ENCODE peak calls at places on chromosomes 7 and 10, in ten cellular contexts. One of them, this sample, is unnamed.

GRCh38 chr7:108014200-108014599 is 11.2 kb upstream of the LAMB1 start:
- DNase-seq in NCI-H1092: no peak
- DNase-seq in activated naive CD4-positive, alpha-beta T cell: no peak
- DNase-seq in germinal center: no peak
- DNase-seq in astrocyte: peak
- DNase-seq in fibroblast of the aortic adventitia: no peak
- DNase-seq in cardiac fibroblast: no peak
- DNase-seq in astrocyte of the hippocampus: no peak
- DNase-seq in B cell: no peak
- DNase-seq in GM19239: no peak
- DNase-seq in this sample: no peak

GRCh38 chr7:99090811-99091582 is 52.9 kb downstream of the SMURF1 start:
- DNase-seq in B cell: no peak
- DNase-seq in astrocyte: peak
- DNase-seq in GM19239: no peak
- DNase-seq in germinal center: no peak
- DNase-seq in cardiac fibroblast: peak
- DNase-seq in NCI-H1092: no peak
- DNase-seq in astrocyte of the hippocampus: no peak
- DNase-seq in activated naive CD4-positive, alpha-beta T cell: no peak
- DNase-seq in fibroblast of the aortic adventitia: peak
- DNase-seq in this sample: no peak

GRCh38 chr7:15853832-15854470 is 167.5 kb upstream of the MEOX2 start:
- DNase-seq in germinal center: no peak
- DNase-seq in NCI-H1092: no peak
- DNase-seq in cardiac fibroblast: peak
- DNase-seq in GM19239: no peak
- DNase-seq in activated naive CD4-positive, alpha-beta T cell: no peak
- DNase-seq in fibroblast of the aortic adventitia: peak
- DNase-seq in astrocyte: peak
- DNase-seq in B cell: no peak
- DNase-seq in astrocyte of the hippocampus: peak
- DNase-seq in this sample: no peak

GRCh38 chr10:69451784-69452251 is 553 bp downstream of the TSPAN15 start:
- DNase-seq in GM19239: no peak
- DNase-seq in B cell: peak
- DNase-seq in NCI-H1092: no peak
- DNase-seq in activated naive CD4-positive, alpha-beta T cell: no peak
- DNase-seq in astrocyte of the hippocampus: peak
- DNase-seq in fibroblast of the aortic adventitia: no peak
- DNase-seq in cardiac fibroblast: no peak
- DNase-seq in astrocyte: no peak
- DNase-seq in germinal center: no peak
- DNase-seq in this sample: no peak

GRCh38 chr7:85290252-85290651 is 103.4 kb upstream of the SEMA3D start:
- DNase-seq in B cell: peak
- DNase-seq in GM19239: no peak
- DNase-seq in astrocyte: no peak
- DNase-seq in NCI-H1092: no peak
- DNase-seq in astrocyte of the hippocampus: no peak
- DNase-seq in activated naive CD4-positive, alpha-beta T cell: no peak
- DNase-seq in cardiac fibroblast: no peak
- DNase-seq in germinal center: peak
- DNase-seq in fibroblast of the aortic adventitia: no peak
- DNase-seq in this sample: no peak

GRCh38 chr10:106136175-106136574 is 1028.3 kb downstream of the SORCS1 start:
- DNase-seq in fibroblast of the aortic adventitia: no peak
- DNase-seq in astrocyte: no peak
- DNase-seq in NCI-H1092: no peak
- DNase-seq in activated naive CD4-positive, alpha-beta T cell: no peak
- DNase-seq in germinal center: no peak
- DNase-seq in GM19239: no peak
- DNase-seq in astrocyte of the hippocampus: no peak
- DNase-seq in B cell: no peak
- DNase-seq in cardiac fibroblast: no peak
- DNase-seq in this sample: no peak

GRCh38 chr10:132339276-132339675 is 7.3 kb downstream of the LRRC27 start:
- DNase-seq in astrocyte: no peak
- DNase-seq in cardiac fibroblast: no peak
- DNase-seq in activated naive CD4-positive, alpha-beta T cell: no peak
- DNase-seq in fibroblast of the aortic adventitia: no peak
- DNase-seq in astrocyte of the hippocampus: no peak
- DNase-seq in GM19239: no peak
- DNase-seq in germinal center: no peak
- DNase-seq in NCI-H1092: no peak
- DNase-seq in B cell: no peak
- DNase-seq in this sample: no peak

GRCh38 chr7:22920664-22921063 is 93.3 kb downstream of the HYCC1 start:
- DNase-seq in GM19239: no peak
- DNase-seq in germinal center: no peak
- DNase-seq in cardiac fibroblast: no peak
- DNase-seq in astrocyte of the hippocampus: no peak
- DNase-seq in B cell: peak
- DNase-seq in NCI-H1092: no peak
- DNase-seq in activated naive CD4-positive, alpha-beta T cell: no peak
- DNase-seq in astrocyte: no peak
- DNase-seq in fibroblast of the aortic adventitia: no peak
- DNase-seq in this sample: no peak

GRCh38 chr10:16776896-16777295 is 40.3 kb downstream of the RSU1 start:
- DNase-seq in B cell: no peak
- DNase-seq in NCI-H1092: no peak
- DNase-seq in activated naive CD4-positive, alpha-beta T cell: no peak
- DNase-seq in GM19239: no peak
- DNase-seq in fibroblast of the aortic adventitia: peak
- DNase-seq in astrocyte: no peak
- DNase-seq in germinal center: no peak
- DNase-seq in astrocyte of the hippocampus: no peak
- DNase-seq in cardiac fibroblast: peak
- DNase-seq in this sample: no peak

GRCh38 chr10:14736600-14737081 is 38.1 kb downstream of the FAM107B start:
- DNase-seq in germinal center: peak
- DNase-seq in GM19239: no peak
- DNase-seq in cardiac fibroblast: peak
- DNase-seq in activated naive CD4-positive, alpha-beta T cell: no peak
- DNase-seq in fibroblast of the aortic adventitia: peak
- DNase-seq in astrocyte of the hippocampus: peak
- DNase-seq in astrocyte: peak
- DNase-seq in NCI-H1092: no peak
- DNase-seq in B cell: peak
- DNase-seq in this sample: no peak

GRCh38 chr7:47602272-47603004 is 20.5 kb upstream of the TNS3 start:
- DNase-seq in germinal center: no peak
- DNase-seq in astrocyte of the hippocampus: no peak
- DNase-seq in NCI-H1092: no peak
- DNase-seq in astrocyte: no peak
- DNase-seq in activated naive CD4-positive, alpha-beta T cell: no peak
- DNase-seq in fibroblast of the aortic adventitia: no peak
- DNase-seq in GM19239: no peak
- DNase-seq in B cell: no peak
- DNase-seq in cardiac fibroblast: no peak
- DNase-seq in this sample: no peak

GRCh38 chr10:86958109-86958830 is at the start of gene SNCG:
- DNase-seq in GM19239: no peak
- DNase-seq in germinal center: no peak
- DNase-seq in fibroblast of the aortic adventitia: no peak
- DNase-seq in activated naive CD4-positive, alpha-beta T cell: no peak
- DNase-seq in NCI-H1092: no peak
- DNase-seq in B cell: no peak
- DNase-seq in astrocyte of the hippocampus: peak
- DNase-seq in cardiac fibroblast: peak
- DNase-seq in astrocyte: no peak
- DNase-seq in this sample: no peak

GRCh38 chr10:112821663-112822062 is 128.4 kb upstream of the TCF7L2 start:
- DNase-seq in astrocyte of the hippocampus: no peak
- DNase-seq in astrocyte: no peak
- DNase-seq in germinal center: no peak
- DNase-seq in B cell: no peak
- DNase-seq in fibroblast of the aortic adventitia: no peak
- DNase-seq in activated naive CD4-positive, alpha-beta T cell: no peak
- DNase-seq in NCI-H1092: no peak
- DNase-seq in GM19239: no peak
- DNase-seq in cardiac fibroblast: peak
- DNase-seq in this sample: no peak

GRCh38 chr7:92763636-92764423 is 72.5 kb downstream of the CDK6 start:
- DNase-seq in fibroblast of the aortic adventitia: peak
- DNase-seq in activated naive CD4-positive, alpha-beta T cell: no peak
- DNase-seq in germinal center: no peak
- DNase-seq in GM19239: no peak
- DNase-seq in cardiac fibroblast: peak
- DNase-seq in astrocyte of the hippocampus: peak
- DNase-seq in B cell: no peak
- DNase-seq in astrocyte: peak
- DNase-seq in NCI-H1092: no peak
- DNase-seq in this sample: no peak

GRCh38 chr10:80460399-80461207 is 6.5 kb downstream of the TSPAN14 start:
- DNase-seq in astrocyte of the hippocampus: peak
- DNase-seq in B cell: no peak
- DNase-seq in GM19239: no peak
- DNase-seq in germinal center: no peak
- DNase-seq in fibroblast of the aortic adventitia: peak
- DNase-seq in astrocyte: peak
- DNase-seq in activated naive CD4-positive, alpha-beta T cell: no peak
- DNase-seq in NCI-H1092: no peak
- DNase-seq in cardiac fibroblast: peak
- DNase-seq in this sample: peak

GRCh38 chr10:107277591-107277990 is 113.1 kb upstream of the SORCS1 start:
- DNase-seq in activated naive CD4-positive, alpha-beta T cell: no peak
- DNase-seq in germinal center: no peak
- DNase-seq in cardiac fibroblast: no peak
- DNase-seq in astrocyte: no peak
- DNase-seq in GM19239: no peak
- DNase-seq in B cell: no peak
- DNase-seq in astrocyte of the hippocampus: no peak
- DNase-seq in fibroblast of the aortic adventitia: no peak
- DNase-seq in NCI-H1092: no peak
- DNase-seq in this sample: no peak